ENCODE peak calls at places on chromosomes 11 and 22, in four cellular contexts. X is osteocyte, Z is RWPE1, I is GM03348. B is an unnamed sample.

GRCh38 chr11:67436459-67437081 is 912 bp downstream of the PTPRCAP start:
- DNase-seq in X (no peak), Z (no peak), I (no peak), B (no peak)

GRCh38 chr11:18775492-18776292 is 15.9 kb downstream of the PTPN5 start:
- DNase-seq in I (peak), X (no peak), Z (peak), B (peak)

GRCh38 chr11:78074756-78075155 is 4.9 kb downstream of the NDUFC2 start:
- DNase-seq in Z (no peak), I (no peak), X (no peak), B (no peak)

GRCh38 chr11:49208006-49208721 is at the start of gene FOLH1:
- DNase-seq in Z (peak), I (peak), X (peak), B (peak)

GRCh38 chr11:36010010-36010740 is 66.3 kb downstream of the LDLRAD3 start:
- DNase-seq in X (no peak), Z (peak), I (peak), B (no peak)

GRCh38 chr11:8233691-8234424 is 29.8 kb downstream of the LMO1 start:
- DNase-seq in Z (peak), X (no peak), I (peak), B (no peak)

GRCh38 chr11:48052183-48053040 is 72.1 kb downstream of the PTPRJ start:
- DNase-seq in X (no peak), Z (peak), I (peak), B (peak)

GRCh38 chr11:10878408-10879214 is 20.8 kb upstream of the ZBED5 start:
- DNase-seq in X (no peak), I (peak), Z (no peak), B (peak)

GRCh38 chr11:57071829-57072228 is 83.1 kb downstream of the OR5AK2 start:
- DNase-seq in I (peak), Z (no peak), X (no peak), B (no peak)

GRCh38 chr22:50218996-50219727 is 18.4 kb downstream of the SELENOO start:
- DNase-seq in X (peak), I (peak), Z (peak), B (no peak)

GRCh38 chr11:10594407-10594806 is 25.9 kb upstream of the LYVE1 start:
- DNase-seq in Z (peak), I (no peak), X (no peak), B (no peak)

B was measured in SJSA1.